ENCODE peak calls at places on chromosomes 12 and 14, in five cellular contexts. O, N, R, K and S are unnamed samples.

GRCh38 chr12:92185052-92185451 is 39.4 kb upstream of the BTG1 start:
- DNase-seq in O (no peak), N (no peak), R (no peak), K (no peak), S (no peak)

GRCh38 chr12:27703720-27704452 is 6.7 kb upstream of the MRPS35 start:
- DNase-seq in O (peak; percentile 71), N (peak; percentile 67), R (peak; percentile 85), K (peak; percentile 70), S (peak; percentile 49)

GRCh38 chr12:124524231-124524925 is 43.0 kb downstream of the NCOR2 start:
- DNase-seq in O (no peak), N (no peak), R (no peak), K (no peak), S (no peak)

GRCh38 chr14:72965249-72965648 is 39.0 kb downstream of the DCAF4 start:
- DNase-seq in O (no peak), N (no peak), R (no peak), K (no peak), S (no peak)

GRCh38 chr14:22334627-22335026 is 254.4 kb downstream of the DAD1 start:
- DNase-seq in O (no peak), N (no peak), R (no peak), K (no peak), S (no peak)

GRCh38 chr14:81400852-81401251 is 728 bp upstream of the STON2 start:
- DNase-seq in O (no peak), N (peak; percentile 57), R (no peak), K (no peak), S (no peak)

GRCh38 chr12:31325524-31325875 is 450 bp downstream of the SINHCAF start:
- DNase-seq in O (no peak), N (no peak), R (no peak), K (no peak), S (no peak)

GRCh38 chr12:16389594-16389993 is 42.1 kb downstream of the MGST1 start:
- DNase-seq in O (no peak), N (no peak), R (no peak), K (no peak), S (no peak)

GRCh38 chr14:89669209-89669608 is 252.2 kb upstream of the FOXN3 start:
- DNase-seq in O (no peak), N (no peak), R (no peak), K (no peak), S (no peak)

GRCh38 chr14:99621948-99622347 is 17.9 kb upstream of the CCDC85C start:
- DNase-seq in O (no peak), N (no peak), R (no peak), K (no peak), S (no peak)

GRCh38 chr14:69625299-69626131 is 14.1 kb downstream of the SUSD6 start:
- DNase-seq in O (peak; percentile 73), N (no peak), R (no peak), K (peak; percentile 65), S (peak; percentile 53)